ENCODE peak calls at places on chromosomes 5 and 9, in nine cellular contexts. M is K562, L is A549, Q is MM.1S, W is GM23338, Z is IMR-90, O is fibroblast of lung, Y is HCT116, K is astrocyte. H is an unnamed sample. For H3K4me1, the result is how much of the 10 kb centered on the place peaks cover.

GRCh38 chr9:811101-811531 is 30.4 kb upstream of the DMRT1 start:
- DNase-seq in M (no peak), L (peak), Q (no peak), W (no peak), Z (peak), O (peak), Y (no peak), K (peak), H (no peak)

GRCh38 chr9:134268308-134268724 is 57.9 kb upstream of the RXRA start:
- DNase-seq in M (no peak), L (no peak), Q (peak), W (no peak), Z (peak), O (no peak), Y (no peak), K (no peak), H (no peak)

GRCh38 chr5:97125125-97125683 is 17.2 kb downstream of the LIX1 start:
- DNase-seq in M (no peak), L (no peak), Q (no peak), W (peak), Z (no peak), O (no peak), Y (no peak), K (no peak), H (no peak)

GRCh38 chr5:22986281-22986680 is 133.1 kb upstream of the CDH12 start:
- DNase-seq in M (no peak), L (no peak), Q (no peak), W (no peak), Z (no peak), O (no peak), Y (no peak), K (no peak), H (no peak)

GRCh38 chr9:92188969-92189781 is 74.0 kb upstream of the SPTLC1 start:
- DNase-seq in M (no peak), L (no peak), Q (no peak), W (peak), Z (no peak), O (no peak), Y (no peak), K (no peak), H (no peak)

GRCh38 chr9:109604788-109605187 is 106.7 kb upstream of the PTPN3 start:
- DNase-seq in M (no peak), L (no peak), Q (no peak), W (no peak), Z (no peak), O (peak), Y (no peak), K (no peak), H (peak)

GRCh38 chr5:96321371-96321770 is 111.7 kb downstream of the PCSK1 start:
- DNase-seq in M (no peak), L (no peak), Q (no peak), W (no peak), Z (peak), O (peak), Y (no peak), K (peak), H (no peak)

GRCh38 chr5:79181419-79182022 is 54.4 kb upstream of the JMY start:
- DNase-seq in M (no peak), L (no peak), Q (no peak), W (no peak), Z (no peak), O (peak), Y (no peak), K (no peak), H (no peak)

GRCh38 chr9:125932012-125932411 is 184.8 kb downstream of the PBX3 start:
- DNase-seq in M (peak), L (peak), Q (no peak), W (no peak), Z (peak), O (peak), Y (peak), K (peak), H (peak)

GRCh38 chr9:137697832-137698231 is 79.0 kb downstream of the EHMT1 start:
- DNase-seq in M (no peak), L (no peak), Q (no peak), W (no peak), Z (no peak), O (no peak), Y (no peak), K (no peak), H (no peak)

GRCh38 chr5:58274199-58274598 is 185.7 kb downstream of the PLK2 start:
- DNase-seq in M (no peak), L (no peak), Q (no peak), W (no peak), Z (no peak), O (no peak), Y (no peak), K (no peak), H (peak)

GRCh38 chr9:121841771-121842611 is 190.6 kb downstream of the DAB2IP start:
- DNase-seq in M (no peak), L (no peak), Q (no peak), W (no peak), Z (peak), O (peak), Y (no peak), K (peak), H (no peak)

GRCh38 chr9:114209151-114209550 is 53.8 kb downstream of the COL27A1 start:
- DNase-seq in M (no peak), L (no peak), Q (no peak), W (no peak), Z (no peak), O (no peak), Y (no peak), K (no peak), H (no peak)

GRCh38 chr5:101424530-101425175 is 521.6 kb upstream of the ST8SIA4 start:
- DNase-seq in M (no peak), L (peak), Q (no peak), W (no peak), Z (peak), O (peak), Y (peak), K (peak), H (peak)

GRCh38 chr5:1757511-1757910 is 42.1 kb downstream of the MRPL36 start:
- DNase-seq in M (no peak), L (no peak), Q (no peak), W (no peak), Z (no peak), O (no peak), Y (no peak), K (no peak), H (no peak)

GRCh38 chr9:87267701-87268100 is 230.0 kb upstream of the DAPK1 start:
- DNase-seq in M (no peak), L (no peak), Q (no peak), W (no peak), Z (no peak), O (no peak), Y (no peak), K (no peak), H (no peak)

GRCh38 chr9:22054076-22054475 is 45.0 kb upstream of the CDKN2B start:
- DNase-seq in M (no peak), L (no peak), Q (no peak), W (no peak), Z (peak), O (no peak), Y (no peak), K (no peak), H (no peak)

GRCh38 chr5:37840036-37840909 is at the start of gene GDNF:
- DNase-seq in M (no peak), L (peak), Q (peak), W (peak), Z (peak), O (peak), Y (no peak), K (peak), H (peak)

GRCh38 chr5:179878222-179879002 is 19.8 kb upstream of the MRNIP start:
- DNase-seq in M (no peak), L (no peak), Q (no peak), W (no peak), Z (no peak), O (no peak), Y (no peak), K (no peak), H (no peak)

GRCh38 chr5:67291066-67291465 is 94.5 kb upstream of the CD180 start:
- DNase-seq in M (no peak), L (no peak), Q (no peak), W (no peak), Z (no peak), O (no peak), Y (no peak), K (no peak), H (no peak)

GRCh38 chr5:149383399-149383798 is 4.3 kb upstream of the IL17B start:
- DNase-seq in M (no peak), L (no peak), Q (no peak), W (no peak), Z (no peak), O (no peak), Y (no peak), K (no peak), H (no peak)

GRCh38 chr5:154523704-154524103 is 45.7 kb upstream of the HAND1 start:
- DNase-seq in M (peak), L (no peak), Q (no peak), W (no peak), Z (no peak), O (peak), Y (no peak), K (no peak), H (no peak)

GRCh38 chr5:1212881-1213280 is 11.5 kb downstream of the SLC6A19 start:
- DNase-seq in M (no peak), L (no peak), Q (no peak), W (no peak), Z (no peak), O (no peak), Y (no peak), K (no peak), H (no peak)

GRCh38 chr9:137316012-137316981 is 14.2 kb upstream of the NRARP start:
- DNase-seq in M (peak), L (peak), Q (no peak), W (peak), Z (no peak), O (no peak), Y (no peak), K (no peak), H (peak)

GRCh38 chr5:157855404-157855994 is 3.4 kb downstream of the CLINT1 start:
- DNase-seq in M (peak), L (peak), Q (no peak), W (peak), Z (peak), O (peak), Y (peak), K (peak), H (peak)

GRCh38 chr9:136147038-136147889 is 28.6 kb upstream of the TMEM250 start:
- DNase-seq in M (no peak), L (no peak), Q (no peak), W (no peak), Z (no peak), O (no peak), Y (no peak), K (no peak), H (no peak)
- H3K4me1 ChIP-seq in M (half or more), L (under half), Q (under half), W (under half), Z (under half), O (under half), Y (under half), K (under half), H (under half)

DNA sequence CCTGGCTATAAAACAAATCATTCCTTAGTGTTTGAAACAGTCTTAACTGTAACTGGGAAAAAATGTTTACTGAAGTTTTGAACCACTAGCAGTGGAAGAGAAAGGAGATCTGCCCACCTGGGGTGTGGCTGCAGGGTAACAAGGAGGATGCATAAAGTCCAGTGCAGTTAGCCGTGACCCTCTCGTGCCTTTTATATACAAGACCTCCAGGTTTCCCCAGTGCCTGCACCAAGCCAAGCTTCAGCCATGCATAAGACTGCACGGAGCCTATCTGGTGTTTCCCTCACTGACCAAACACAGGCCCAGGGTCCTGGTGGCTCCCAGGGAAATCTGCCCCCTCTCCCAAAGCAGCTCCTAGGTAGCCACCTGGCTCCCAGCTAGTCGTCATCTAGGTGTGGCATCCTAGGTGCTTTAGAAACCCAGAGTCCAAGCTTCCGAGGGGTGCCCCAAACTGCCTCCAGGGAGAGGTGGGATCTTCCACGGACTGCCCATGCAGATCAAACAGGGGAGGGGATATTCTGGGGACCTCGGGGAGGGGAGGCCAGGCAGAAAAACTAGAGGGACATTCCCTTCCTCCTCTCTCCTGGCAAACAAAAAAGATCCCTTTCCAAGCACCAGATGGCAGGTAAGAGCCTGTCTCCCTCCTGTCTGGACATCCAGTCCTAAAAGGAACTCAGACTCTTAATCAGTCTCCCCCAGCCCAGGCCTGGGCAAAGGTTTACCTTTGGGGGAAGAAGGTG is 2.7 kb downstream of the SHB start:
- DNase-seq in M (no peak), L (no peak), Q (no peak), W (peak), Z (no peak), O (no peak), Y (no peak), K (no peak), H (no peak)
- TF ChIP-seq CTCF in M (peak), L (no peak), Q (no peak), W (peak), Z (peak), O (no peak), Y (no peak), K (no peak), H (no peak)

DNA sequence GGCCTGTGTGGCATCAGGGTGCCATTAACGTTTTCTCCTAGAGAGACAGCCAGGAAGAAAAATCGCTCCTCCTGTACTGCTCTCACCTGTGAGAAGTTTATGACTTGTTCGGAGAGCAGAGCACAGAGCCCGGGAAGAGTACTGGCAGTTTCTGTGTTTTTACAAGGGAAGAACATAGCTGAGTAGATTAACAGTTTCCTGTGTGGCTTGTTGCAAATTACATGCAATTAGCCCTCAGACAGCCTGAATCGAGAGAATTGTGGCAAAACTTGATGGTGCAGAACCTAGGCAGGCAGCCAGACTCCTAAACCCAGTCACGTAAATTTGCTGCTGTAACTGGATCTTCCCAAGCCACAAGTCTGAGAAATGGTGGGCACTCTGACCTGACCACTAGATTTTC is 32.1 kb downstream of the PRKACG start:
- DNase-seq in M (no peak), L (no peak), Q (no peak), W (peak), Z (no peak), O (no peak), Y (no peak), K (no peak), H (no peak)
- H3K4me2 ChIP-seq in M (peak), L (no peak), Q (no peak), W (peak), Z (no peak), O (no peak), Y (no peak), K (no peak), H (no peak)

DNA sequence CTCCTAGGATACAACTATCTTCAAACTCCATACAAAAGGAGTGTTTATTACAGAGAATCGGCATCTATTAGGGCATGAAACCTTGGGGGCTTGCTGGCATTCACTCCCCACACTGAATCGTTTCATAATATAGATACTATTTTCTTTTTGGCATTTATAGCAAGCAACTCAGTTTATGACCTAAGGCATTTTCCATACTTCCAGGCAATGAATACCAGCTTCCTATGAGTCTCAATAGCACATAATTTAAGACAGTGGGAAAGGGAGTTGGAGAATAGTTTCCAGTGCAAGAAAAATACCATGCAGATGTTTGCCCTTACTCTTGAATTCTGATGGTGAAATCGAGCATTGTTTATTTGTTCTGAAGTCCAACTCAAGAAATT is 175.8 kb upstream of the KLF9 start:
- DNase-seq in M (no peak), L (no peak), Q (no peak), W (no peak), Z (peak), O (peak), Y (no peak), K (peak), H (peak)
- H3K4me1 ChIP-seq in M (under half), L (under half), Q (under half), W (under half), Z (under half), O (under half), Y (under half), K (under half), H (under half)

GRCh38 chr5:167892352-167893115 is 398.9 kb upstream of the WWC1 start:
- DNase-seq in M (no peak), L (no peak), Q (no peak), W (no peak), Z (no peak), O (no peak), Y (no peak), K (no peak), H (no peak)

GRCh38 chr5:167889276-167889675 is 402.2 kb upstream of the WWC1 start:
- DNase-seq in M (no peak), L (no peak), Q (no peak), W (peak), Z (no peak), O (no peak), Y (no peak), K (no peak), H (no peak)

GRCh38 chr5:167893271-167893670 is 398.2 kb upstream of the WWC1 start:
- DNase-seq in M (no peak), L (no peak), Q (no peak), W (no peak), Z (no peak), O (no peak), Y (no peak), K (no peak), H (no peak)

DNA sequence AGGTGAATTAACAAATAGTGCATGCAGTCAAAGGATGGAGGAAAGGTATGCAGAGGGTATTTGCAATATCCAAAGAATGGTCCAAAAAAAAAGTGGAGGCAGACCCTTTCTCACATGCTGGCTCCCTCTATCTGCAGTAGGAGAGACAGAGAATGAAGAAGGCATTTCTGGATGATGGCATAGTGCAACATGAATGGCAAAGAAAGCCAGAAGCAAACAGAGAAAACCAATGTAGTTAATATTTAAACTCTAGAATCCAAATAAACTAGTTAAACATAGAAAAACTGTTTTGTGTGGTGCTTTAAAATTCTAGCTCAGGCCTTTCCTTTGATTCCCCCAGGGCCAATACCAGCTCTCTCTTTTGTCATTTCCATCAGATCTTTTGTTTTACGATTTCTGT is 403.1 kb upstream of the WWC1 start:
- DNase-seq in M (no peak), L (no peak), Q (no peak), W (no peak), Z (no peak), O (no peak), Y (no peak), K (no peak), H (no peak)
- TF ChIP-seq CTCF in M (no peak), L (no peak), Q (no peak), W (peak), Z (no peak), O (no peak), Y (no peak), K (no peak), H (no peak)

GRCh38 chr5:142716963-142717362 is 31.1 kb upstream of the FGF1 start:
- DNase-seq in M (peak), L (peak), Q (no peak), W (peak), Z (peak), O (peak), Y (peak), K (peak), H (peak)
- H3K4me2 ChIP-seq in M (no peak), L (peak), Q (no peak), W (peak), Z (no peak), O (no peak), Y (peak), K (no peak), H (no peak)

H was measured in endothelial cell of umbilical vein.